ENCODE peak calls at places on chromosome 20, in ten cellular contexts. O is HCT116, Z is transverse colon, L is body of pancreas, Q is psoas muscle, R is tibial nerve, D is breast epithelium, F is stomach, E is OCI-LY7, G is cardiac muscle cell. H is an unnamed sample.
A peak's percentile ranks its signal among the peaks of the same experiment; 100 is the strongest.

GRCh38 chr20:56487216-56487615 is 18.8 kb downstream of the RTF2 start:
- DNase-seq in O (no peak), Z (no peak), L (no peak), Q (no peak), R (no peak), D (no peak), F (no peak), E (no peak), G (no peak), H (no peak)

GRCh38 chr20:24572862-24573261 is 103.4 kb downstream of the SYNDIG1 start:
- DNase-seq in O (no peak), Z (no peak), L (no peak), Q (no peak), R (no peak), D (no peak), F (no peak), E (no peak), G (no peak), H (no peak)

GRCh38 chr20:45629496-45630100 is at the start of gene WFDC10A:
- DNase-seq in O (peak; percentile 69), Z (peak; percentile 47), L (peak; percentile 42), Q (no peak), R (peak; percentile 10), D (no peak), F (peak; percentile 44), E (peak; percentile 28), G (peak; percentile 59), H (peak; percentile 66)

GRCh38 chr20:3378138-3378537 is 29.3 kb downstream of the DNAAF9 start:
- DNase-seq in O (no peak), Z (no peak), L (no peak), Q (no peak), R (no peak), D (no peak), F (no peak), E (no peak), G (no peak), H (no peak)

GRCh38 chr20:46348972-46349741 is 40.9 kb upstream of the CDH22 start:
- DNase-seq in O (peak; percentile 13), Z (peak; percentile 43), L (peak; percentile 66), Q (peak; percentile 79), R (peak; percentile 44), D (no peak), F (peak; percentile 69), E (peak; percentile 59), G (peak; percentile 63), H (no peak)

GRCh38 chr20:34834459-34834893 is 9.0 kb upstream of the NCOA6 start:
- DNase-seq in O (peak; percentile 21), Z (no peak), L (no peak), Q (no peak), R (no peak), D (no peak), F (no peak), E (peak; percentile 67), G (peak; percentile 55), H (no peak)

GRCh38 chr20:59933296-59933848 is at the start of gene SYCP2:
- DNase-seq in O (no peak), Z (peak; percentile 28), L (peak; percentile 73), Q (peak; percentile 86), R (no peak), D (peak; percentile 36), F (peak; percentile 61), E (no peak), G (peak; percentile 49), H (no peak)

GRCh38 chr20:17579369-17580039 is 9.6 kb downstream of the DSTN start:
- DNase-seq in O (no peak), Z (no peak), L (no peak), Q (no peak), R (no peak), D (no peak), F (no peak), E (no peak), G (no peak), H (no peak)

GRCh38 chr20:24674921-24675605 is 205.6 kb downstream of the SYNDIG1 start:
- DNase-seq in O (no peak), Z (no peak), L (no peak), Q (no peak), R (no peak), D (no peak), F (no peak), E (no peak), G (no peak), H (no peak)

GRCh38 chr20:58661298-58662141 is 10.4 kb downstream of the STX16 start:
- DNase-seq in O (no peak), Z (no peak), L (no peak), Q (no peak), R (no peak), D (no peak), F (no peak), E (peak; percentile 13), G (no peak), H (no peak)

GRCh38 chr20:19907326-19908056 is 109.7 kb upstream of the NAA20 start:
- DNase-seq in O (no peak), Z (no peak), L (no peak), Q (no peak), R (no peak), D (no peak), F (no peak), E (no peak), G (peak; percentile 45), H (no peak)

GRCh38 chr20:19908586-19908985 is 108.6 kb upstream of the NAA20 start:
- DNase-seq in O (no peak), Z (no peak), L (no peak), Q (no peak), R (no peak), D (no peak), F (no peak), E (no peak), G (no peak), H (no peak)

GRCh38 chr20:19897891-19898290 is 119.3 kb upstream of the NAA20 start:
- DNase-seq in O (no peak), Z (no peak), L (no peak), Q (no peak), R (no peak), D (no peak), F (no peak), E (no peak), G (no peak), H (no peak)

GRCh38 chr20:19901226-19901625 is 115.9 kb upstream of the NAA20 start:
- DNase-seq in O (no peak), Z (no peak), L (no peak), Q (no peak), R (no peak), D (no peak), F (no peak), E (no peak), G (no peak), H (no peak)

GRCh38 chr20:19903168-19903676 is 113.9 kb upstream of the NAA20 start:
- DNase-seq in O (no peak), Z (peak; percentile 54), L (no peak), Q (no peak), R (peak; percentile 43), D (no peak), F (peak; percentile 44), E (peak; percentile 25), G (peak; percentile 65), H (peak; percentile 67)
- H3K4me3 ChIP-seq in O (no peak overlapping the region), Z (no peak overlapping the region), L (no peak overlapping the region), Q (no peak overlapping the region), R (no peak overlapping the region), D (no peak overlapping the region), F (no peak overlapping the region), E (no peak overlapping the region), G (no peak overlapping the region), H (no peak overlapping the region)

DNA sequence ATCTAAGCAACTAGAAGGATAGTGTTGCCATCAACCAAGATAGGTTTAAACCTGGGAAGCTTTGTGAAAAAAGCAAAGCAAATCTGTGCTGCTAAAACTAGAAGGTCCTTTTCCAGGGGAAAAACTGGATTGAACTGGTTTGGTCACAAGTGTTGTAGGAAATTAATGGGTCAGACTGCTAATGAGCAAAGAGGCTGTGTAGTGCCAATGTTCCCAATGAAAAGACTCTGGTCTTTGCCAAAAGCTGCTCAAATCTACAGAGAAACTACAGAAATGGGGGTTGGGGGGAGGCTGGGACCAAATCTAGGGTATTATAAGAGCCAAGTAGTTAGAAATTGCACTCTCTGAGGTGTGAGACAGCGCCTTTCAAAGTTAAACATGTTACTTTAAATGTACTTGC is 85.0 kb downstream of the PLCG1 start:
- DNase-seq in O (no peak), Z (no peak), L (no peak), Q (no peak), R (no peak), D (no peak), F (no peak), E (no peak), G (no peak), H (no peak)
- H3K27ac ChIP-seq in O (no peak overlapping the region), Z (peak overlapping the region; percentile 20), L (no peak overlapping the region), Q (peak overlapping the region; percentile 0), R (no peak overlapping the region), D (peak overlapping the region; percentile 87), F (no peak overlapping the region), E (no peak overlapping the region), G (no peak overlapping the region), H (peak overlapping the region; percentile 56)

GRCh38 chr20:53074811-53075314 is 102.7 kb downstream of the TSHZ2 start:
- DNase-seq in O (no peak), Z (no peak), L (no peak), Q (no peak), R (no peak), D (no peak), F (no peak), E (no peak), G (peak; percentile 19), H (no peak)

GRCh38 chr20:53078761-53079482 is 106.8 kb downstream of the TSHZ2 start:
- DNase-seq in O (no peak), Z (no peak), L (no peak), Q (no peak), R (no peak), D (no peak), F (no peak), E (no peak), G (no peak), H (no peak)

GRCh38 chr20:53079883-53080282 is 107.7 kb downstream of the TSHZ2 start:
- DNase-seq in O (no peak), Z (no peak), L (no peak), Q (no peak), R (no peak), D (no peak), F (no peak), E (no peak), G (no peak), H (no peak)

GRCh38 chr20:53079483-53079810 is 107.3 kb downstream of the TSHZ2 start:
- DNase-seq in O (no peak), Z (no peak), L (no peak), Q (no peak), R (no peak), D (no peak), F (no peak), E (no peak), G (no peak), H (no peak)

GRCh38 chr20:53077373-53078205 is 105.4 kb downstream of the TSHZ2 start:
- DNase-seq in O (no peak), Z (no peak), L (peak; percentile 73), Q (no peak), R (peak; percentile 38), D (no peak), F (peak; percentile 33), E (no peak), G (peak; percentile 56), H (no peak)
- H3K4me1 ChIP-seq in O (no peaks in the 10 kb centered on the region), Z (no peaks in the 10 kb centered on the region), L (peaks cover 36% of the 10 kb centered on the region), Q (no peaks in the 10 kb centered on the region), R (peaks cover 22% of the 10 kb centered on the region), D (no peaks in the 10 kb centered on the region), F (peaks cover 24% of the 10 kb centered on the region), E (peaks cover 12% of the 10 kb centered on the region), G (peaks cover 20% of the 10 kb centered on the region), H (no peaks in the 10 kb centered on the region)

DNA sequence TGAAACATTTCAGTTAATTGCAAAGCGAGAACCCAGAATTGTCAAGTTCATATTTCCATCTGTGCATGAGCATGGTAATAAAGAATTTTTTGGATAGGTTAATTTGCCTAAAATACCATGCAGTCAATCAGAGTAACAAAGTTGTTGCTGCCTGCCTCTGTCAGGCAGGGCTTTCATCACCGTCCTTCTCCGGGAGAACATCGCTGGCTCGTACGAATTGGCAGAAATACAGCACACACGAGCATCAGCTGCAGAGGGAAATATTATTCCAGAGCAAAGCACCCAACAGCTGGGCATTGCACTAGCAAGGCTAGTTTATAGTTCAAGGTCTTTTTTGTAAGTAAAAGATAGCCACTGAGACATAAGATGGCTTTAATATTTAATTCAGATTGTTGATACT is 369.3 kb downstream of the CDH4 start:
- DNase-seq in O (no peak), Z (no peak), L (no peak), Q (no peak), R (no peak), D (no peak), F (no peak), E (no peak), G (no peak), H (no peak)
- H3K4me3 ChIP-seq in O (no peak overlapping the region), Z (no peak overlapping the region), L (no peak overlapping the region), Q (no peak overlapping the region), R (no peak overlapping the region), D (no peak overlapping the region), F (no peak overlapping the region), E (no peak overlapping the region), G (no peak overlapping the region), H (no peak overlapping the region)